ENCODE peak calls at places on chromosome 17, in five cellular contexts. W, E, I, J and U are unnamed samples.

GRCh38 chr17:29344201-29344856 is 45.8 kb upstream of the TAOK1 start:
- DNase-seq in W (no peak), E (no peak), I (no peak), J (no peak), U (no peak)

GRCh38 chr17:82080789-82081464 is 15.3 kb upstream of the DUS1L start:
- DNase-seq in W (no peak), E (no peak), I (no peak), J (no peak), U (no peak)

GRCh38 chr17:4502466-4503154 is 3.9 kb downstream of the SPNS2 start:
- DNase-seq in W (no peak), E (no peak), I (no peak), J (no peak), U (no peak)

GRCh38 chr17:50110591-50111349 is 15.6 kb downstream of the PDK2 start:
- DNase-seq in W (no peak), E (no peak), I (no peak), J (no peak), U (peak; percentile 78)

GRCh38 chr17:82215095-82215971 is 2.7 kb upstream of the CCDC57 start:
- DNase-seq in W (peak; percentile 76), E (no peak), I (peak; percentile 68), J (no peak), U (peak; percentile 97)

GRCh38 chr17:59372138-59372751 is 40.8 kb downstream of the YPEL2 start:
- DNase-seq in W (peak; percentile 81), E (peak; percentile 52), I (no peak), J (peak; percentile 24), U (peak; percentile 84)

GRCh38 chr17:43695968-43696865 is 34.5 kb upstream of the MEOX1 start:
- DNase-seq in W (peak; percentile 77), E (no peak), I (no peak), J (no peak), U (no peak)

GRCh38 chr17:44911133-44912001 is 3.9 kb downstream of the GFAP start:
- DNase-seq in W (peak; percentile 73), E (peak; percentile 72), I (peak; percentile 95), J (peak; percentile 55), U (peak; percentile 84)

GRCh38 chr17:320809-321385 is 31.7 kb downstream of the RPH3AL start:
- DNase-seq in W (no peak), E (no peak), I (no peak), J (no peak), U (peak; percentile 35)

GRCh38 chr17:50062323-50063243 is 6.7 kb downstream of the ITGA3 start:
- DNase-seq in W (peak; percentile 92), E (peak; percentile 84), I (peak; percentile 99), J (peak; percentile 100), U (peak; percentile 97)

GRCh38 chr17:73342549-73343167 is 30.9 kb upstream of the CDC42EP4 start:
- DNase-seq in W (peak; percentile 60), E (no peak), I (peak; percentile 64), J (peak; percentile 82), U (peak; percentile 79)

GRCh38 chr17:32553168-32553567 is 66.4 kb downstream of the CDK5R1 start:
- DNase-seq in W (no peak), E (no peak), I (no peak), J (no peak), U (no peak)

GRCh38 chr17:70780031-70780430 is 610.7 kb downstream of the KCNJ2 start:
- DNase-seq in W (peak; percentile 33), E (no peak), I (no peak), J (peak; percentile 17), U (no peak)

GRCh38 chr17:71361691-71362450 is 758.9 kb upstream of the SOX9 start:
- DNase-seq in W (peak; percentile 67), E (no peak), I (no peak), J (no peak), U (peak; percentile 87)

GRCh38 chr17:40857535-40857934 is 9.5 kb downstream of the KRT12 start:
- DNase-seq in W (peak; percentile 67), E (no peak), I (no peak), J (no peak), U (peak; percentile 58)

GRCh38 chr17:27573971-27574525 is 56.9 kb upstream of the LGALS9 start:
- DNase-seq in W (peak; percentile 80), E (no peak), I (no peak), J (peak; percentile 18), U (peak; percentile 31)

GRCh38 chr17:80727409-80727755 is 182.7 kb downstream of the RPTOR start:
- DNase-seq in W (no peak), E (no peak), I (no peak), J (no peak), U (no peak)

GRCh38 chr17:58402047-58402446 is 15.3 kb downstream of the RNF43 start:
- DNase-seq in W (peak; percentile 55), E (no peak), I (no peak), J (peak; percentile 47), U (peak; percentile 63)

GRCh38 chr17:65966311-65966710 is 225.6 kb downstream of the CEP112 start:
- DNase-seq in W (no peak), E (no peak), I (no peak), J (no peak), U (no peak)